ENCODE peak calls at places on chromosome 12, in seven cellular contexts. P is NAMALWA, W is cardiac fibroblast, M is stomach, B is nucleus accumbens, C is foreskin fibroblast, O is left cardiac atrium. D is an unnamed sample.

GRCh38 chr12:8544295-8544694 is 3.6 kb upstream of the CLEC4E start:
- DNase-seq in P (peak), W (peak), M (peak), B (peak), C (peak), O (peak), D (peak)

GRCh38 chr12:119061208-119061796 is 80.0 kb downstream of the SRRM4 start:
- DNase-seq in P (peak), W (peak), M (peak), B (no peak), C (peak), O (peak), D (no peak)

GRCh38 chr12:105060715-105061378 is 23.4 kb downstream of the ALDH1L2 start:
- DNase-seq in P (no peak), W (no peak), M (no peak), B (no peak), C (no peak), O (no peak), D (no peak)

GRCh38 chr12:101892794-101893193 is 15.4 kb downstream of the DRAM1 start:
- DNase-seq in P (no peak), W (no peak), M (no peak), B (no peak), C (no peak), O (no peak), D (no peak)

GRCh38 chr12:19234171-19234704 is 104.7 kb downstream of the PLEKHA5 start:
- DNase-seq in P (no peak), W (peak), M (no peak), B (no peak), C (no peak), O (no peak), D (no peak)

GRCh38 chr12:57226588-57227314 is 2.8 kb upstream of the SHMT2 start:
- DNase-seq in P (peak), W (no peak), M (no peak), B (no peak), C (no peak), O (no peak), D (no peak)

GRCh38 chr12:12206776-12207388 is 60.0 kb downstream of the LRP6 start:
- DNase-seq in P (no peak), W (no peak), M (no peak), B (no peak), C (no peak), O (no peak), D (no peak)

GRCh38 chr12:46535907-46536306 is 163.3 kb upstream of the SLC38A2 start:
- DNase-seq in P (no peak), W (no peak), M (no peak), B (no peak), C (no peak), O (no peak), D (no peak)

GRCh38 chr12:114479831-114480230 is 73.9 kb upstream of the TBX5 start:
- DNase-seq in P (no peak), W (no peak), M (no peak), B (no peak), C (no peak), O (no peak), D (no peak)

GRCh38 chr12:88501976-88502938 is 78.0 kb downstream of the KITLG start:
- DNase-seq in P (no peak), W (peak), M (no peak), B (no peak), C (no peak), O (no peak), D (no peak)

GRCh38 chr12:70692681-70693288 is 55.6 kb upstream of the PTPRB start:
- DNase-seq in P (peak), W (peak), M (no peak), B (no peak), C (peak), O (no peak), D (peak)

GRCh38 chr12:104670439-104671406 is 214.0 kb downstream of the CHST11 start:
- DNase-seq in P (no peak), W (no peak), M (no peak), B (no peak), C (no peak), O (peak), D (no peak)

GRCh38 chr12:53798575-53798974 is 46.8 kb upstream of the CISTR start:
- DNase-seq in P (no peak), W (peak), M (no peak), B (peak), C (peak), O (no peak), D (peak)

GRCh38 chr12:39372929-39373328 is 70.0 kb downstream of the KIF21A start:
- DNase-seq in P (no peak), W (no peak), M (no peak), B (no peak), C (no peak), O (no peak), D (no peak)

GRCh38 chr12:28498850-28499249 is 308.6 kb downstream of the CCDC91 start:
- DNase-seq in P (no peak), W (peak), M (no peak), B (no peak), C (no peak), O (no peak), D (no peak)

GRCh38 chr12:22287776-22288621 is 46.5 kb downstream of the ST8SIA1 start:
- DNase-seq in P (no peak), W (peak), M (no peak), B (no peak), C (no peak), O (no peak), D (no peak)

GRCh38 chr12:88553941-88554658 is 26.2 kb downstream of the KITLG start:
- DNase-seq in P (no peak), W (peak), M (no peak), B (no peak), C (peak), O (no peak), D (peak)

GRCh38 chr12:133073836-133074235 is 6.9 kb upstream of the ZNF140 start:
- DNase-seq in P (no peak), W (no peak), M (no peak), B (no peak), C (no peak), O (no peak), D (no peak)

GRCh38 chr12:123083661-123084571 is 67.0 kb downstream of the PITPNM2 start:
- DNase-seq in P (peak), W (no peak), M (peak), B (no peak), C (no peak), O (no peak), D (no peak)

GRCh38 chr12:103664626-103665025 is 77.6 kb downstream of the STAB2 start:
- DNase-seq in P (no peak), W (no peak), M (no peak), B (no peak), C (no peak), O (no peak), D (no peak)

GRCh38 chr12:111216387-111217159 is 152.3 kb downstream of the PHETA1 start:
- DNase-seq in P (no peak), W (no peak), M (no peak), B (no peak), C (no peak), O (no peak), D (no peak)

GRCh38 chr12:46266869-46267617 is 1.8 kb downstream of the SLC38A1 start:
- DNase-seq in P (peak), W (peak), M (peak), B (peak), C (peak), O (peak), D (no peak)

GRCh38 chr12:105083551-105084105 is 630 bp downstream of the ALDH1L2 start:
- DNase-seq in P (no peak), W (peak), M (peak), B (peak), C (peak), O (peak), D (peak)

GRCh38 chr12:29322157-29322556 is 58.8 kb downstream of the ERGIC2 start:
- DNase-seq in P (no peak), W (no peak), M (no peak), B (no peak), C (no peak), O (no peak), D (no peak)

GRCh38 chr12:131323879-131324278 is 370.2 kb downstream of the ADGRD1 start:
- DNase-seq in P (no peak), W (no peak), M (no peak), B (no peak), C (no peak), O (no peak), D (no peak)

GRCh38 chr12:57135487-57135886 is 7.2 kb downstream of the LRP1 start:
- DNase-seq in P (no peak), W (peak), M (no peak), B (no peak), C (no peak), O (no peak), D (no peak)

GRCh38 chr12:130143136-130143535 is 19.1 kb upstream of the FZD10 start:
- DNase-seq in P (no peak), W (no peak), M (no peak), B (no peak), C (no peak), O (no peak), D (no peak)

GRCh38 chr12:104694161-104694560 is 237.4 kb downstream of the CHST11 start:
- DNase-seq in P (no peak), W (peak), M (no peak), B (no peak), C (no peak), O (no peak), D (no peak)

GRCh38 chr12:65667932-65668331 is 156.4 kb upstream of the HMGA2 start:
- DNase-seq in P (no peak), W (no peak), M (no peak), B (no peak), C (no peak), O (no peak), D (peak)

GRCh38 chr12:62332598-62332997 is 72.4 kb downstream of the USP15 start:
- DNase-seq in P (no peak), W (peak), M (no peak), B (no peak), C (peak), O (no peak), D (peak)